ENCODE peak calls at places on chromosomes 3 and 15, in four cellular contexts. E is HepG2, C is GM12878, D is K562. W is an unnamed sample.

GRCh38 chr15:62059818-62060115 is 480 bp downstream of the VPS13C start:
- DNase-seq in C (peak), D (peak), E (peak), W (no peak)

GRCh38 chr15:38829086-38829485 is 264.5 kb upstream of the RASGRP1 start:
- DNase-seq in D (no peak), C (no peak), E (no peak), W (peak)

GRCh38 chr3:153052096-153052460 is 109.9 kb upstream of the RAP2B start:
- DNase-seq in E (peak), C (no peak), D (peak), W (peak)

GRCh38 chr3:58005662-58006061 is 2.6 kb upstream of the FLNB start:
- DNase-seq in E (peak), C (no peak), D (no peak), W (peak)

GRCh38 chr15:27235689-27236088 is 264.7 kb downstream of the GABRG3 start:
- DNase-seq in D (no peak), E (no peak), C (no peak), W (no peak)

GRCh38 chr15:75453703-75454470 is 2.4 kb upstream of the SIN3A start:
- DNase-seq in D (peak), E (peak), C (peak), W (peak)

GRCh38 chr3:133475245-133476010 is 75.6 kb downstream of the BFSP2 start:
- DNase-seq in D (no peak), E (no peak), C (peak), W (no peak)

GRCh38 chr15:89419370-89419984 is 76.9 kb downstream of the RHCG start:
- DNase-seq in C (no peak), D (peak), E (peak), W (peak)

GRCh38 chr15:93168913-93169312 is 79.9 kb upstream of the RGMA start:
- DNase-seq in C (no peak), E (no peak), D (no peak), W (no peak)

GRCh38 chr3:51539291-51539891 is 872 bp downstream of the RAD54L2 start:
- DNase-seq in E (no peak), D (peak), C (no peak), W (peak)

GRCh38 chr15:43930556-43930955 is 103.8 kb downstream of the WDR76 start:
- DNase-seq in E (no peak), D (no peak), C (no peak), W (no peak)

GRCh38 chr3:101036676-101037075 is 43.5 kb upstream of the ABI3BP start:
- DNase-seq in D (no peak), E (no peak), C (no peak), W (no peak)

GRCh38 chr3:183541738-183542137 is 13.8 kb downstream of the KLHL6 start:
- DNase-seq in E (no peak), D (no peak), C (no peak), W (peak)

GRCh38 chr3:12933901-12934300 is 92.5 kb upstream of the RPL32 start:
- DNase-seq in E (no peak), D (no peak), C (no peak), W (no peak)

GRCh38 chr15:83310521-83311456 is 26.3 kb upstream of the BNC1 start:
- DNase-seq in C (no peak), E (no peak), D (no peak), W (peak)

GRCh38 chr3:49607796-49608195 is 53.5 kb downstream of the BSN start:
- DNase-seq in E (no peak), C (no peak), D (peak), W (no peak)

GRCh38 chr3:195566797-195567196 is 16.9 kb downstream of the APOD start:
- DNase-seq in E (no peak), C (no peak), D (peak), W (no peak)

GRCh38 chr3:12125772-12126171 is 32.9 kb downstream of the TIMP4 start:
- DNase-seq in C (no peak), E (no peak), D (no peak), W (no peak)

GRCh38 chr3:46632792-46633191 is 20.5 kb downstream of the FAM240A start:
- DNase-seq in C (no peak), E (peak), D (no peak), W (no peak)

GRCh38 chr3:10918011-10918410 is 74.5 kb upstream of the SLC6A1 start:
- DNase-seq in C (no peak), E (no peak), D (no peak), W (no peak)

GRCh38 chr3:78506581-78507195 is 1261.1 kb downstream of the ROBO1 start:
- DNase-seq in E (no peak), D (no peak), C (no peak), W (no peak)

GRCh38 chr15:52020253-52021085 is 1.4 kb downstream of the MAPK6 start:
- DNase-seq in C (no peak), E (no peak), D (no peak), W (peak)

GRCh38 chr3:195020185-195020584 is 250.8 kb downstream of the XXYLT1 start:
- DNase-seq in D (no peak), E (no peak), C (no peak), W (no peak)

GRCh38 chr15:78726870-78727551 is 84.3 kb downstream of the ADAMTS7 start:
- DNase-seq in E (peak), C (no peak), D (peak), W (no peak)

GRCh38 chr15:40881351-40881750 is 7.3 kb upstream of the RHOV start:
- DNase-seq in C (no peak), E (no peak), D (no peak), W (no peak)

GRCh38 chr3:99686955-99687612 is 48.7 kb downstream of the COL8A1 start:
- DNase-seq in C (no peak), D (peak), E (peak), W (peak)

GRCh38 chr3:98702166-98702565 is 61.0 kb upstream of the ST3GAL6 start:
- DNase-seq in C (no peak), E (no peak), D (no peak), W (peak)

GRCh38 chr3:67602816-67603215 is 51.6 kb downstream of the SUCLG2 start:
- DNase-seq in C (no peak), E (no peak), D (no peak), W (no peak)

GRCh38 chr3:177832862-177833261 is 635.6 kb upstream of the TBL1XR1 start:
- DNase-seq in E (no peak), C (no peak), D (no peak), W (no peak)

GRCh38 chr3:177530908-177531307 is 333.6 kb upstream of the TBL1XR1 start:
- DNase-seq in E (no peak), D (no peak), C (no peak), W (no peak)

GRCh38 chr3:47006145-47006651 is 26.7 kb downstream of the NBEAL2 start:
- DNase-seq in E (no peak), C (no peak), D (no peak), W (no peak)

GRCh38 chr3:76991165-76991564 is 48.7 kb upstream of the ROBO2 start:
- DNase-seq in D (no peak), C (no peak), E (no peak), W (no peak)
- TF ChIP-seq POLR2AphosphoS5 in D (no peak), C (no peak), E (no peak), W (no peak)

GRCh38 chr15:64807751-64808222 is 17.7 kb downstream of the PIF1 start:
- DNase-seq in E (no peak), C (no peak), D (no peak), W (no peak)
- TF ChIP-seq MYC in E (no peak), C (no peak), D (no peak), W (no peak)

GRCh38 chr3:34678580-34678979 is 880.1 kb downstream of the PDCD6IP start:
- DNase-seq in E (no peak), D (peak), C (no peak), W (no peak)
- TF ChIP-seq POLR2AphosphoS5 in E (no peak), D (no peak), C (no peak), W (no peak)

GRCh38 chr3:30343861-30344260 is 262.5 kb upstream of the TGFBR2 start:
- DNase-seq in E (no peak), C (no peak), D (no peak), W (no peak)
- TF ChIP-seq MYC in E (no peak), C (no peak), D (no peak), W (no peak)

DNA sequence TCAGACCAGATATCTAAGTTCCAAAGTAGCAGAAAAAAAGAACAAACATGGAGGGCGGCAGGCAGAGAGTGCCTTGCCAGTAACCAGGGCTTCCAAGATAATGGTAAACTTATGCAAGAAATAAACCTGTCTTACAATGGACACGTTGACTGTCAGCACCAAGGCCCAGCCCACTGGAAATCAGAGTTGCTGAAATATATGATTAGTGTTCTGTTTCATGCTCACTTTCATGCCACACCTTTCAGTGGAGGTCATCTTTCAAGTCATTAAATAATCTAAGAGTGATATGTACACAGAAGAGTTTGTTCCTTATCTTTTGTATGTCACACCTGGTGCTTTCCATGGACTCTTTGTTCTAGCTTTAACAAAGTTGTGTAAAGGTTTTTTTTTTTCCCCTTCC is 358.1 kb downstream of the MECOM start:
- DNase-seq in C (no peak), E (no peak), D (no peak), W (no peak)
- TF ChIP-seq POLR2AphosphoS5 in C (no peak), E (no peak), D (no peak), W (no peak)

DNA sequence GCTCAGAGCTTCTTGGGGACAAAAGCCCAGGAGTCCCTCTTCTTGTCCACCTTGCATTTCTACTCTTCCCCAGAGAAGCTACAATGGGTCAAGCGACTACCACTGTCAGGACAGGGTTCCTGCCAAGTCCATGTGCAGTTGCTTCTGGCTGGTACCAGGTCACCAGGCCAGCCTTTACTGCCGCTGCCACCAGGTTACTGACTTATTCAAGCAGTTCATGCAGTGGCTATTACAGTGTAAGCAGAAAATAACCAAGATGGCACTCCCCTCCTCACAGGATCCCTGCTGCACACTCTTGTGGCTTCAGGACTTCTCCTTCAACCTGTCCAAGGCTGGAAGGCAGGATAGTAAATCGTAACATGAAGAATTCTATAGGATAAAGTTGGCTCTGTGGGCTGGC is 42.1 kb downstream of the CTDSPL start:
- DNase-seq in D (no peak), E (no peak), C (no peak), W (no peak)
- TF ChIP-seq MYC in D (no peak), E (no peak), C (no peak), W (no peak)